ENCODE peak calls at places on chromosomes 13 and 19, in eight cellular contexts. E, M, T, Y, L, H, D and G are unnamed samples.
A peak's percentile ranks its signal among the peaks of the same experiment; 100 is the strongest.

GRCh38 chr13:104006625-104007061 is 940.4 kb upstream of the SLC10A2 start:
- DNase-seq in E (no peak), Y (peak; percentile 90), M (no peak), T (peak; percentile 21), D (no peak), H (peak; percentile 29), L (no peak), G (peak; percentile 40)

GRCh38 chr13:113669231-113669870 is 2.3 kb downstream of the GRK1 start:
- DNase-seq in D (no peak), E (no peak), M (no peak), Y (no peak), L (no peak), H (no peak), T (no peak), G (no peak)

GRCh38 chr19:13463296-13463695 is 43.0 kb downstream of the CACNA1A start:
- DNase-seq in T (peak; percentile 50), M (no peak), L (peak; percentile 2), D (no peak), Y (no peak), H (peak; percentile 8), E (no peak), G (peak; percentile 8)

GRCh38 chr19:45866400-45867176 is 2.5 kb downstream of the FOXA3 start:
- DNase-seq in D (no peak), H (no peak), E (no peak), Y (no peak), L (no peak), T (no peak), M (no peak), G (no peak)

GRCh38 chr19:2277138-2277537 is 4.8 kb downstream of the PEAK3 start:
- DNase-seq in Y (no peak), H (no peak), T (no peak), L (no peak), E (no peak), M (no peak), D (no peak), G (no peak)

GRCh38 chr19:23409392-23410048 is 14.2 kb upstream of the ZNF91 start:
- DNase-seq in Y (no peak), T (no peak), D (no peak), L (no peak), E (no peak), H (no peak), M (no peak), G (no peak)

GRCh38 chr13:91690944-91691343 is 292.5 kb downstream of the GPC5 start:
- DNase-seq in M (no peak), T (no peak), E (no peak), H (no peak), Y (no peak), D (no peak), L (no peak), G (no peak)

GRCh38 chr13:24276310-24276709 is 33.1 kb upstream of the C1QTNF9 start:
- DNase-seq in D (no peak), L (no peak), E (no peak), Y (no peak), M (no peak), H (no peak), T (no peak), G (no peak)

GRCh38 chr19:36963262-36963661 is 47.1 kb downstream of the ZNF568 start:
- DNase-seq in Y (no peak), T (no peak), E (no peak), M (no peak), L (no peak), D (no peak), H (no peak), G (no peak)

GRCh38 chr19:28399187-28399586 is 813.8 kb downstream of the UQCRFS1 start:
- DNase-seq in Y (no peak), M (no peak), T (no peak), D (no peak), H (no peak), L (no peak), E (no peak), G (no peak)

GRCh38 chr19:50518091-50519005 is 4.6 kb upstream of the ASPDH start:
- DNase-seq in Y (no peak), T (no peak), L (no peak), E (no peak), M (no peak), H (no peak), D (no peak), G (no peak)

GRCh38 chr13:65926750-65927171 is 1303.4 kb downstream of the PCDH9 start:
- DNase-seq in Y (no peak), E (no peak), D (no peak), T (peak; percentile 85), H (peak; percentile 39), L (no peak), M (peak; percentile 52), G (peak; percentile 15)

GRCh38 chr13:27264181-27264580 is 6.4 kb upstream of the RASL11A start:
- DNase-seq in M (no peak), E (peak; percentile 37), L (no peak), Y (peak; percentile 65), T (no peak), H (peak; percentile 73), D (peak; percentile 49), G (peak; percentile 24)

DNA sequence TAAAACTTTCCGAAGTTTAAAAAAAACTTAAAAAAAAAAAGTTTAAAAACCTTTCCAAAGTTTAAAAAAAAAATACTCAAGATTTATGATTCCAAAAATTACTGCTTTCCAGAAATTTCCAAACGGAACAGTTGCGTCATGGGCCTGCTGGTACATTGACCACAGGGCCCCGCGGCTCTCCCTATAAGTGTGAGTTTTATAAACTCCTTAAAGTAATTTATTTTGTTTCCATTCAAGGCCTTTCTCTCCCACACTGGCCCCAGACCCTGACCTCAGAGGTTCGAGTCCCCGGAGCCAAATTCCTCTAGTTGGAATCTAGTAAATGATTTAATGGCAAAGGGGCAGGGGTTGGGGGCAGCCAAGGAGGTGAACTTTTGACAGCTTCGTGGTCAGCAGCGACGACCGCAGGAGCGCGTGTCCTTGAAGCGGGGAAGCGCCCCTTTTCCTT is 97.5 kb downstream of the INSR start:
- DNase-seq in D (no peak), Y (no peak), T (no peak), M (no peak), E (peak; percentile 91), H (peak; percentile 36), L (no peak), G (no peak)
- TF ChIP-seq CTCF in D (no peak), Y (no peak), T (no peak), M (no peak), E (no peak), H (no peak), L (no peak), G (no peak)

DNA sequence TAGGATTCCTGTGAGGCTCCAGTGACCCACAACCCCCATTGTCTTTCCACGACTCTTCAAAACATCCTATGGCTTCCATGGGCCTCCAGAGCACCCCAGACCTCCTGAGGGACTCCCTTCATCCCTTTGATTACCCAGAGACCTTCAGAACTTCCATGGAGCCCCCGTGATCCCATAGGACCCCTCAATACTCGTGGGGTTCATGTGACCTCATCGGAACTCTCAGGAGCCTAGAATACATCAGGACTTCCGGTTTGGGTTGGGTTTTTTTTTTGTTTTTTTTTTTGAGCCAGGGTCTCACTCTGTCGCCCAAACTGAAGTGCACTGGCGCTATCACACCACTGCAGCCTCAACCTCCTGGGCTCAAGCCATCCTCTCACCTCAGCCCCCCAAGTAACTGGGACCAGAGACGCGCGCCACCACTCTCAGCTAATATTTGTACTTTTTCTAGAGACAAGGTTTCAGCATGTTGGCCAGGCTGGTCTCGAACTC is 778 bp downstream of the ALDH16A1 start:
- DNase-seq in M (no peak), T (no peak), L (no peak), D (no peak), H (no peak), E (no peak), Y (no peak), G (no peak)
- H3K4me3 ChIP-seq in M (peak overlapping the region; percentile 61), T (no peak overlapping the region), L (peak overlapping the region; percentile 87), D (peak overlapping the region; percentile 91), H (peak overlapping the region; percentile 80), E (peak overlapping the region; percentile 52), Y (peak overlapping the region; percentile 81), G (peak overlapping the region; percentile 87)

DNA sequence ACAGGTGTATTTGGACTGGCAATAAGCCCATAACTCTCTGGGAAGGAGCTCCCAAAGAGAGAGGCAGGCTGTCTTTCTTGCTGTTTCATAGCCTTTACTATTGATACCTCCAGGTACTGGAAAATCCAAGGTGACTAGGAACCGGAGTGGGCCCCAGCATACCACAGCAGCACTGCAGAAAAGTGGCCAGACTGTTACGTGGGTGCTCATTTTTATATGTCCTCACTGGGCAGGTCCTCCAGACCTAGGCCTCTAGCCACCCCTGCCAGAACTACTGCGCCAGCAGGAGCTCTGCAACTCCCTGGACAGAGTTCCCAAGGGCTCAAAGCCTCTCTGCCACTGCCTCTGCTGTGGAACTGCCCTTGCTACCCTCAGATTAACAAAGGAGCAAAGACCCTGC is 46.4 kb downstream of the LIG4 start:
- DNase-seq in L (no peak), M (no peak), H (no peak), Y (no peak), T (no peak), D (no peak), E (no peak), G (no peak)
- TF ChIP-seq CTCF in L (no peak), M (no peak), H (no peak), Y (no peak), T (no peak), D (no peak), E (no peak), G (no peak)

DNA sequence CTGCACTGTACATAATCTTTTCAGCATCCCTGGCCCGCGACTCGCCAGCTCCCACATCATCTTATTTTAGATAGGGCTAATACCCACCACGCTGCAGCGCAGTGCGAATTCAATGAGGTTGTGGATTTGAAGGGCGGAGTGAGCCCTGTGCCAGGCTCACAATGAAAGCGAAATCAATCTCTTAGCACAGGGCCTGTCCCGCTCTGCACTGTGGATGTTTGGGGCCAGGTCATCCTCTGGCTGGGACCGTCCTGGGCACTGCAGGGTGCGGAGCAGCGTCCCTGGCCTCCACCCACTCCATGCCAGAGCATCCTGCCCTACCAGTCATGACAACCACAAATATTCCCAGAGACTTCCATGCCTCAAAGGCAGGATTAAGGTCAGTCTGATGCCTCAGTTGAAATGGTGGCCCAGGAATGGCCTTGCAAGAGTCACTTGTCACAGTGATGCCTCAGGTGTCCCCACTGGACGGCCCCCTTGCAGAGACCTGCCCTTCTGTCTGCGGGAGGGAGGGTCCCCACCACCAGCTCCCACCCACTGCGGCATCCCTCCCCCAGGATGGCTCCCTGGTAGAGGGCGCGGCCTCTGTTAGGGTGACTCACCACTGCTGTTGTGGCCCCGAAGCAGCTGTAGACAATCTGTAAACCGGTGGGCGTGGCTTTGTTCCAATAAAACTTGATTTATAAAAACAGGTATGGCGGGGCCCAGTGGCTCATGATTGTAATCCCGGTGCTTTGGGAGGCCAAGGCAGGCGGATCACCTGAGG is 5.6 kb downstream of the UHRF1 start:
- DNase-seq in D (no peak), H (peak; percentile 73), M (no peak), L (peak; percentile 89), T (peak; percentile 98), Y (peak; percentile 82), E (peak; percentile 42), G (peak; percentile 94)
- H3K4me3 ChIP-seq in D (peak overlapping the region; percentile 38), H (no peak overlapping the region), M (peak overlapping the region; percentile 35), L (no peak overlapping the region), T (peak overlapping the region; percentile 49), Y (peak overlapping the region; percentile 32), E (no peak overlapping the region), G (no peak overlapping the region)

DNA sequence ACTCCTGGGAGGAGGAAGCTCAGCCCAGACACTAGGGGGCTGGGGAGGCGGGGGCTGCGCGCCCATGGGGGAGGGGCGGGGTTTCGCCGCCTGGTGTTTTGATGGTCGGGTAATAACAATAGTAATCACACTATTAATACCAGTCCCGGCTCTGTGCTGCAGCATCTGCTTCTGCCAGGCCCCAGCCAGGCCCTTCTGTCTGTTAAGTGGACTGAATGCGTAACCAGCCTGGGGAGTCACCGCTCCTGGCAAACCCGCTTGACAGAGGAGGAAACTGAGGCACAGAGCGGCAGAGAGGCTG is 8.7 kb downstream of the NPAS1 start:
- DNase-seq in E (no peak), D (no peak), M (no peak), T (no peak), Y (no peak), H (no peak), L (no peak), G (no peak)
- TF ChIP-seq CTCF in E (no peak), D (no peak), M (no peak), T (no peak), Y (no peak), H (no peak), L (no peak), G (no peak)